ENCODE peak calls at places on chromosome 19, in eight cellular contexts. I is substantia nigra; L is stimulated activated CD8-positive, alpha-beta memory T cell treated with anti-CD3 and anti-CD28 coated beads, Interleukin-12 subunit alpha, Interleukin-12 subunit beta, amount 100 ng/mL, for 4 hours; D is Daoy; B is stimulated activated CD4-positive, alpha-beta T cell treated with anti-CD3 and anti-CD28 coated beads, Interleukin-1b, Interleukin-23, amount 100 ng/mL, for 1 hour; H is EH; N is HCT116; Z is glutamatergic neuron. R is an unnamed sample.

GRCh38 chr19:41627966-41628675 is 1.2 kb upstream of the CEACAM4 start:
- DNase-seq in I (no peak), B (no peak), D (no peak), Z (no peak), L (no peak), N (no peak), H (no peak), R (no peak)

GRCh38 chr19:18340237-18340989 is at the start of gene PGPEP1:
- DNase-seq in Z (peak; percentile 78), B (peak; percentile 30), H (peak; percentile 63), L (peak; percentile 58), D (peak; percentile 78), I (no peak), N (no peak), R (no peak)

GRCh38 chr19:7200739-7201138 is 93.5 kb downstream of the INSR start:
- DNase-seq in H (no peak), D (no peak), B (no peak), N (no peak), Z (no peak), L (no peak), I (no peak), R (no peak)

GRCh38 chr19:16347706-16348105 is 23.1 kb downstream of the KLF2 start:
- DNase-seq in B (no peak), N (no peak), H (no peak), I (no peak), D (no peak), Z (no peak), L (no peak), R (no peak)

GRCh38 chr19:51127755-51128154 is 3.0 kb downstream of the SIGLEC9 start:
- DNase-seq in Z (no peak), H (no peak), I (no peak), N (no peak), B (no peak), D (peak; percentile 84), L (no peak), R (no peak)

GRCh38 chr19:3224346-3225325 is at the start of gene CELF5:
- DNase-seq in B (peak; percentile 48), I (no peak), Z (peak; percentile 80), L (peak; percentile 48), H (peak; percentile 43), D (peak; percentile 76), N (no peak), R (no peak)

GRCh38 chr19:1343026-1343425 is 40.7 kb upstream of the NDUFS7 start:
- DNase-seq in N (no peak), D (no peak), L (no peak), I (no peak), Z (no peak), H (peak; percentile 23), B (no peak), R (no peak)

GRCh38 chr19:13162749-13163608 is 12.8 kb downstream of the IER2 start:
- DNase-seq in B (peak; percentile 66), I (peak; percentile 55), D (peak; percentile 98), L (peak; percentile 73), N (peak; percentile 99), Z (peak; percentile 94), H (peak; percentile 98), R (peak; percentile 94)

GRCh38 chr19:33233056-33233873 is 7.6 kb upstream of the SLC7A10 start:
- DNase-seq in D (no peak), N (no peak), B (no peak), Z (no peak), I (no peak), H (no peak), L (no peak), R (no peak)

GRCh38 chr19:4870025-4870700 is 2.7 kb upstream of the PLIN3 start:
- DNase-seq in B (no peak), Z (no peak), D (peak; percentile 96), L (no peak), N (peak; percentile 95), H (peak; percentile 98), I (no peak), R (peak; percentile 91)

GRCh38 chr19:18057557-18057956 is 29.2 kb downstream of the IL12RB1 start:
- DNase-seq in I (peak; percentile 34), D (no peak), H (peak; percentile 49), N (no peak), L (no peak), Z (no peak), B (no peak), R (no peak)